ENCODE peak calls at places on chromosome 21, in five cellular contexts. O is sigmoid colon, J is tibial nerve, T is K562, U is A549. C is an unnamed sample.

GRCh38 chr21:26800455-26801454 is 44.5 kb downstream of the ADAMTS1 start:
- DNase-seq in J (no peak), T (no peak), O (peak; percentile 71), U (no peak), C (peak; percentile 53)

GRCh38 chr21:34280389-34280795 is 83.4 kb upstream of the KCNE2 start:
- DNase-seq in U (no peak), O (peak; percentile 78), T (no peak), J (no peak), C (peak; percentile 51)

GRCh38 chr21:45856422-45856821 is 125.1 kb upstream of the COL6A1 start:
- DNase-seq in T (no peak), O (no peak), U (no peak), J (no peak), C (no peak)

GRCh38 chr21:35390013-35390776 is 341.1 kb upstream of the RUNX1 start:
- DNase-seq in J (no peak), U (no peak), T (no peak), O (peak; percentile 73), C (no peak)

GRCh38 chr21:18705971-18706370 is 302.4 kb upstream of the TMPRSS15 start:
- DNase-seq in T (no peak), O (no peak), U (no peak), J (no peak), C (no peak)

GRCh38 chr21:34004984-34005383 is 68.4 kb upstream of the MRPS6 start:
- DNase-seq in U (no peak), T (no peak), O (peak; percentile 70), J (peak; percentile 47), C (no peak)

GRCh38 chr21:28256420-28256831 is 736.3 kb downstream of the LTN1 start:
- DNase-seq in T (no peak), O (no peak), J (no peak), U (no peak), C (no peak)

GRCh38 chr21:46058339-46059145 is 39.4 kb upstream of the COL6A2 start:
- DNase-seq in U (no peak), J (no peak), O (peak; percentile 60), T (no peak), C (no peak)

GRCh38 chr21:45356653-45357435 is 48.1 kb upstream of the COL18A1 start:
- DNase-seq in T (no peak), J (no peak), U (no peak), O (no peak), C (no peak)

GRCh38 chr21:45097827-45098387 is 23.5 kb downstream of the ADARB1 start:
- DNase-seq in U (no peak), T (no peak), J (no peak), O (no peak), C (no peak)

GRCh38 chr21:14686466-14687276 is 140.6 kb upstream of the SAMSN1 start:
- DNase-seq in O (no peak), T (no peak), U (no peak), J (no peak), C (no peak)

GRCh38 chr21:14988760-14989159 is 76.0 kb downstream of the NRIP1 start:
- DNase-seq in O (no peak), J (no peak), U (no peak), T (no peak), C (no peak)

GRCh38 chr21:15801352-15801863 is 71.6 kb downstream of the USP25 start:
- DNase-seq in J (no peak), U (no peak), T (no peak), O (no peak), C (no peak)

GRCh38 chr21:16086121-16086520 is 356.3 kb downstream of the USP25 start:
- DNase-seq in U (no peak), T (no peak), J (no peak), O (no peak), C (no peak)

GRCh38 chr21:37136261-37136660 is 63.2 kb downstream of the TTC3 start:
- DNase-seq in O (no peak), T (no peak), J (no peak), U (no peak), C (no peak)

GRCh38 chr21:45541221-45542039 is 810 bp downstream of the SLC19A1 start:
- DNase-seq in O (peak; percentile 90), U (peak; percentile 80), J (peak; percentile 52), T (peak; percentile 97), C (peak; percentile 68)

GRCh38 chr21:44907966-44908364 is 12.7 kb downstream of the ITGB2 start:
- DNase-seq in O (no peak), U (no peak), T (no peak), J (no peak), C (peak; percentile 37)

GRCh38 chr21:16913010-16913409 is 599.8 kb upstream of the CXADR start:
- DNase-seq in T (no peak), U (no peak), J (no peak), O (no peak), C (no peak)

GRCh38 chr21:15192243-15192642 is 127.4 kb upstream of the NRIP1 start:
- DNase-seq in O (no peak), J (no peak), T (no peak), U (no peak), C (no peak)

GRCh38 chr21:29215709-29216108 is 83.0 kb upstream of the BACH1 start:
- DNase-seq in J (no peak), T (no peak), U (no peak), O (no peak), C (no peak)

GRCh38 chr21:31261759-31262158 is 82.3 kb downstream of the TIAM1 start:
- DNase-seq in J (no peak), O (no peak), U (no peak), T (no peak), C (no peak)

GRCh38 chr21:45507523-45507875 is 34.7 kb downstream of the SLC19A1 start:
- DNase-seq in U (no peak), T (no peak), J (no peak), O (peak; percentile 38), C (no peak)

GRCh38 chr21:17674106-17674505 is 61.4 kb upstream of the BTG3 start:
- DNase-seq in T (no peak), U (no peak), O (no peak), J (no peak), C (no peak)

GRCh38 chr21:33684068-33684467 is 41.8 kb downstream of the ITSN1 start:
- DNase-seq in J (no peak), U (no peak), T (no peak), O (no peak), C (no peak)

GRCh38 chr21:46181953-46182547 is 2.2 kb downstream of the SPATC1L start:
- DNase-seq in J (no peak), U (no peak), T (no peak), O (peak; percentile 64), C (no peak)

GRCh38 chr21:38721055-38721454 is 84.7 kb upstream of the ETS2 start:
- DNase-seq in O (no peak), U (no peak), J (no peak), T (no peak), C (no peak)

GRCh38 chr21:45279446-45280177 is 8.1 kb downstream of the POFUT2 start:
- DNase-seq in T (no peak), O (no peak), U (no peak), J (peak; percentile 10), C (peak; percentile 7)

GRCh38 chr21:15751037-15751436 is 21.3 kb downstream of the USP25 start:
- DNase-seq in J (no peak), U (no peak), T (no peak), O (no peak), C (no peak)

GRCh38 chr21:38990424-38990794 is 184.7 kb downstream of the ETS2 start:
- DNase-seq in J (no peak), O (peak; percentile 77), U (no peak), T (no peak), C (no peak)

GRCh38 chr21:36847189-36847588 is 119.3 kb downstream of the HLCS start:
- DNase-seq in T (no peak), O (no peak), U (peak; percentile 69), J (no peak), C (no peak)

GRCh38 chr21:37528150-37528937 is 161.8 kb downstream of the DYRK1A start:
- DNase-seq in U (no peak), J (no peak), O (no peak), T (peak; percentile 48), C (no peak)

GRCh38 chr21:37165606-37166005 is 92.6 kb downstream of the TTC3 start:
- DNase-seq in T (no peak), O (no peak), U (no peak), J (no peak), C (no peak)

GRCh38 chr21:42182713-42183371 is 36.1 kb upstream of the ABCG1 start:
- DNase-seq in O (no peak), U (no peak), J (no peak), T (no peak), C (no peak)
- TF ChIP-seq EP300 in O (no peak), U (no peak), J (no peak), T (no peak), C (no peak)

GRCh38 chr21:32410916-32411315 is 1.6 kb upstream of the EVA1C start:
- DNase-seq in U (no peak), T (no peak), O (no peak), J (no peak), C (no peak)
- TF ChIP-seq EP300 in U (no peak), T (no peak), O (no peak), J (no peak), C (no peak)

GRCh38 chr21:42527489-42528158 is 14.0 kb downstream of the SLC37A1 start:
- DNase-seq in O (no peak), T (no peak), U (no peak), J (no peak), C (no peak)
- TF ChIP-seq EP300 in O (no peak), T (no peak), U (no peak), J (no peak), C (no peak)

DNA sequence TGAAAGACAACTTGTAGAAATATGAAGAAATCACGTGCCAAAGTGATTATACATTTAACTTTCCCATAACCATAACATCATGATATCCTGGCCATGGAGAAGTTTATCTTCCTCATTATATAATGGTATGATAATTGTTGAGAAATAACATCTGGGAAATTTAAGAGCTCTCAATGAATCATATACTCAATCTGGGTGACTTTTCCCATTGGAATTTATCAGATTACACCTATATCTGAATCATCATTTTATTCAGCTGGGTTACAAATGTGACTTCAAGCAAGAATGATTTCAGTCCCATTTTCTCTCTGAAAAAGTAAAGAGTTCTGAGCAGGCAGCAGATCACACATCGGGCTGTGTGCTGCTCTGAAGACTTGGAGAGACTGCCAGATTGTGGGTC is 278.1 kb downstream of the MRPL39 start:
- DNase-seq in O (no peak), U (no peak), J (no peak), T (no peak), C (no peak)
- TF ChIP-seq EP300 in O (no peak), U (no peak), J (no peak), T (no peak), C (no peak)

GRCh38 chr21:43718872-43719747 is at the start of gene PDXK:
- DNase-seq in T (peak; percentile 96), O (peak; percentile 92), J (peak; percentile 77), U (peak; percentile 38), C (peak; percentile 90)
- TF ChIP-seq EP300 in T (peak; percentile 28), O (no peak), J (no peak), U (no peak), C (no peak)